ENCODE peak calls at places on chromosome 1, in seven cellular contexts. I, V, Y, K, O, S and B are unnamed samples.

GRCh38 chr1:236686815-236687160 is 489 bp downstream of the ACTN2 start:
- DNase-seq in I (no peak), V (no peak), Y (no peak), K (no peak), O (no peak), S (no peak), B (no peak)

GRCh38 chr1:206131037-206131436 is 13.8 kb upstream of the AVPR1B start:
- DNase-seq in I (no peak), V (no peak), Y (no peak), K (no peak), O (no peak), S (no peak), B (no peak)

GRCh38 chr1:33244143-33244808 is 12.0 kb upstream of the ZNF362 start:
- DNase-seq in I (no peak), V (peak), Y (no peak), K (peak), O (no peak), S (no peak), B (no peak)

GRCh38 chr1:8889925-8890785 is 11.7 kb upstream of the ENO1 start:
- DNase-seq in I (peak), V (no peak), Y (no peak), K (peak), O (peak), S (no peak), B (peak)

GRCh38 chr1:151905070-151905442 is 4.3 kb downstream of the THEM4 start:
- DNase-seq in I (peak), V (no peak), Y (no peak), K (peak), O (no peak), S (no peak), B (no peak)

GRCh38 chr1:202590975-202591411 is 119.3 kb downstream of the SYT2 start:
- DNase-seq in I (no peak), V (no peak), Y (no peak), K (no peak), O (no peak), S (no peak), B (no peak)

GRCh38 chr1:205317311-205317917 is 4.1 kb downstream of the NUAK2 start:
- DNase-seq in I (no peak), V (peak), Y (no peak), K (peak), O (peak), S (no peak), B (no peak)

GRCh38 chr1:234983554-234983911 is 145.1 kb downstream of the TOMM20 start:
- DNase-seq in I (no peak), V (no peak), Y (no peak), K (no peak), O (no peak), S (no peak), B (no peak)

GRCh38 chr1:61253059-61253735 is 170.8 kb downstream of the NFIA start:
- DNase-seq in I (peak), V (peak), Y (no peak), K (peak), O (no peak), S (no peak), B (no peak)

GRCh38 chr1:112866151-112866550 is 89.8 kb downstream of the SLC16A1 start:
- DNase-seq in I (no peak), V (no peak), Y (no peak), K (no peak), O (no peak), S (no peak), B (no peak)

GRCh38 chr1:21254335-21254951 is 35.8 kb downstream of the ECE1 start:
- DNase-seq in I (no peak), V (no peak), Y (no peak), K (peak), O (peak), S (no peak), B (no peak)

GRCh38 chr1:222791006-222791710 is 23.7 kb upstream of the DISP1 start:
- DNase-seq in I (no peak), V (no peak), Y (no peak), K (no peak), O (no peak), S (no peak), B (no peak)

GRCh38 chr1:150528196-150528595 is 12.6 kb downstream of the FALEC start:
- DNase-seq in I (no peak), V (no peak), Y (no peak), K (no peak), O (no peak), S (no peak), B (no peak)

GRCh38 chr1:224795591-224795990 is 133.9 kb upstream of the DNAH14 start:
- DNase-seq in I (no peak), V (no peak), Y (no peak), K (no peak), O (no peak), S (no peak), B (no peak)

GRCh38 chr1:87149166-87150065 is 179.3 kb upstream of the LMO4 start:
- DNase-seq in I (no peak), V (no peak), Y (peak), K (no peak), O (peak), S (no peak), B (no peak)

GRCh38 chr1:52551476-52552235 is 1.2 kb downstream of the TUT4 start:
- DNase-seq in I (no peak), V (peak), Y (no peak), K (no peak), O (no peak), S (no peak), B (no peak)

GRCh38 chr1:165647970-165648369 is 16.9 kb downstream of the MGST3 start:
- DNase-seq in I (no peak), V (no peak), Y (no peak), K (no peak), O (no peak), S (no peak), B (no peak)

GRCh38 chr1:181397841-181398240 is 85.5 kb upstream of the CACNA1E start:
- DNase-seq in I (no peak), V (no peak), Y (no peak), K (no peak), O (no peak), S (peak), B (no peak)

GRCh38 chr1:207848234-207848633 is 62.7 kb downstream of the CD34 start:
- DNase-seq in I (peak), V (peak), Y (no peak), K (peak), O (no peak), S (no peak), B (no peak)

GRCh38 chr1:41380979-41381690 is 19.9 kb downstream of the FOXO6 start:
- DNase-seq in I (peak), V (no peak), Y (no peak), K (no peak), O (peak), S (no peak), B (peak)

GRCh38 chr1:55225228-55225627 is 10.1 kb upstream of the USP24 start:
- DNase-seq in I (no peak), V (no peak), Y (no peak), K (no peak), O (no peak), S (no peak), B (no peak)

GRCh38 chr1:21322681-21323016 is 32.4 kb upstream of the ECE1 start:
- DNase-seq in I (no peak), V (no peak), Y (no peak), K (no peak), O (no peak), S (no peak), B (no peak)

GRCh38 chr1:36831171-36831810 is 203.0 kb downstream of the GRIK3 start:
- DNase-seq in I (no peak), V (no peak), Y (no peak), K (no peak), O (no peak), S (no peak), B (no peak)

GRCh38 chr1:6646499-6647148 is 22.0 kb downstream of the THAP3 start:
- DNase-seq in I (peak), V (peak), Y (no peak), K (peak), O (peak), S (no peak), B (peak)

GRCh38 chr1:98086796-98087195 is 166.0 kb upstream of the DPYD start:
- DNase-seq in I (no peak), V (peak), Y (peak), K (peak), O (no peak), S (no peak), B (peak)

GRCh38 chr1:154353460-154353904 is 28.2 kb downstream of the ATP8B2 start:
- DNase-seq in I (peak), V (peak), Y (no peak), K (peak), O (no peak), S (peak), B (peak)

GRCh38 chr1:104064391-104064790 is 314.7 kb downstream of the AMY1C start:
- DNase-seq in I (no peak), V (no peak), Y (no peak), K (no peak), O (no peak), S (no peak), B (no peak)

GRCh38 chr1:83931658-83932253 is 67.2 kb downstream of the TTLL7 start:
- DNase-seq in I (peak), V (peak), Y (no peak), K (peak), O (peak), S (no peak), B (peak)

GRCh38 chr1:233607252-233608119 is 6.4 kb upstream of the KCNK1 start:
- DNase-seq in I (no peak), V (no peak), Y (no peak), K (peak), O (no peak), S (no peak), B (no peak)

DNA sequence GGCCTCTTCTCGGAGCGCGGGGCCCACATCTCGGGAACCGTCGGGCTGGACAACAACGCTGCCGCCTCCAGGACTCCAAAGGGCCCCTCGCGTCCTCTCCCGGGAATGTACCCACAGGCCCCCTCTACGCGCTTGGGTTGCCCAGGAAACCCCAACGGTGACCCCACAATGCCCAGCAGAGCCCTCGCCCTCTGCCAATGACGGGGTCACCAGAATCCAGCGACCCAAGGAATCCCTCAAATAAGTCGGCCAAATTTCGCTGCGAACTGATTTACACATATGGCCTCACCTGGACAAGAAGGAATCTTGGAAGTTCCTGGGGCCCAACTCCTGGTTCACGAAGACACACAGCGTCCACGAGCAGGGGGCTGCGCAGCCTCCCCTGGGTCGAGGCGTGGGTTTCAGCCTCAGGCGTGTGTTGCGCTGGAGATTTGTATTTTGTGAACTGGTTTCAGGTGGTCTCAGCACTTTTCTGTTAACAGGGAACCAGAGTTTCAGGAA is 78.1 kb downstream of the DESI2 start:
- DNase-seq in I (no peak), V (no peak), Y (no peak), K (no peak), O (no peak), S (no peak), B (no peak)
- TF ChIP-seq JUND in I (no peak), V (no peak), Y (no peak), K (no peak), O (no peak), S (no peak), B (no peak)

DNA sequence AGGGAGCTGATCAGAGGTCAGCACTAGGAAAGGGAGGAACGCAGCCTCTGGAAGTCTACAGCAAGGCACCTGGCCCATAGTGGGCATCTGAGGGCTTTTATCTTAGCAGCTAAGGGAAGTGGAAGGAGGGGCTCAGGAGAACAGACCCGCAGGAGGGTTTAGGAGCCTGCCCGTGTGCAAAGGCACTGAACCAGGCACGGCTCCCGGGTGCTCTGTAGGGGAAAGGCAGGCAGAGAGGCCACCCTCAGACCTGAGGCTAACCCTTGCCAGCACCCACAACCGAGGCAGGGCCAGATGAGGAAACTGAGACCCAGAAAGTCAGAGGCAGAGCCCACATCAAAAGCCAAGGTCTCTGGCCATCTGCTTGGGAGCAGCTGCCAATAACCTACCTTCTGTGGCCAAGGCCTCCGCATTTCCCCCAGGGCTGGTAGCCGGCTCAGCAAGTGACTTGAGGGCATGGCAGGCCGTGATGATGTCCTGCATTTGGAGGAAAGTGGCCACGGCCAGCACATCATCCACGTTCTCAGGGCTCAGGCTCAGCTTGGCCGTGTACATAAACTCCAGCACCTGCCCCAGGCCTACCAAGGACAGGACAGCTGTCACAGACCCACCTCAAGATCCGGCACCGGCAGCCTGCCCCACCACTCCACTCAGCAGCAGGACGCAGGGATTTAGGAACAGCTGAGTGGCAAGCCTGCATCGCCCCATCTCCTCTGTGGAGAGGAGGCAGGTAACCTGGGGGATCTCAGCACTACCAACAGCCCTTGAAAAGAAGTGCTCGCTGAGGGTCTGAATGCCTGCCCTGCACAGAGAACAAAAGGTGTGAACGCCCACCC is 29.1 kb downstream of the ZBTB17 start:
- DNase-seq in I (no peak), V (no peak), Y (no peak), K (no peak), O (no peak), S (no peak), B (no peak)
- TF ChIP-seq JUND in I (no peak), V (no peak), Y (no peak), K (no peak), O (no peak), S (no peak), B (no peak)

DNA sequence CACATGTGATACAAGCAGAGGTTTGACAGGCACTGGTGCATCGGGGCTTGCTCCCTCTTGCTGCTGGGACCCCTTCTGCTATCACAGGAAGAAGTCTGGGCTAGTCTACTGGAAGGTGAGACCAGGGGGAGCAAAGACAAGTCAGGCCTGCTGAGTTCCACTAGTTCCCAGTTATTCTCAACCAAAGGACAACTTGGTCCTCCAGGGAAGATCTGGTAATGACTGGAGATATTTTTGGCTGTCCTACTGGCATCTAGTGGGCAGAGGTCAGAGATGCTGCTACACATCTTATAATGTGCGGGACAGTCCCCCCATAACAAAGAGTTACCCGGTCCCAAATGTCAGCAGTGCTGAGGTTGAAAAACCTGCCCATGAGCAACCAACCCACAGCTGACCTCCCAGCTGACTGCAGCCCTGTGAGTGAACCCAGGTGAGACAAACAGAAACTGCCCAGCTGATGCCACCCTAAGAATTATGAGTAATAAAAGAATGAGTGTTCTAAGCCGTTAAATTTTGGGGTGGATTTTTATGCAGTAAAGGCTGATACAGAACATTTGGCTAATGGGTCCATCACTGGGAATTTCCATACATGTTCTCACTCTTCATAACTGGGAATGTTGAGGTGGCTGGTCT is 71.6 kb downstream of the NENF start:
- DNase-seq in I (no peak), V (no peak), Y (no peak), K (no peak), O (no peak), S (no peak), B (no peak)
- TF ChIP-seq JUND in I (no peak), V (no peak), Y (no peak), K (no peak), O (no peak), S (no peak), B (no peak)

GRCh38 chr1:2783435-2784397 is 17.8 kb downstream of the TTC34 start:
- DNase-seq in I (no peak), V (no peak), Y (no peak), K (no peak), O (no peak), S (no peak), B (no peak)

GRCh38 chr1:2784854-2785630 is 16.5 kb downstream of the TTC34 start:
- DNase-seq in I (no peak), V (no peak), Y (no peak), K (no peak), O (peak), S (no peak), B (no peak)

GRCh38 chr1:2787163-2787911 is 14.2 kb downstream of the TTC34 start:
- DNase-seq in I (no peak), V (no peak), Y (no peak), K (no peak), O (peak), S (no peak), B (no peak)

GRCh38 chr1:2786329-2787162 is 14.9 kb downstream of the TTC34 start:
- DNase-seq in I (peak), V (no peak), Y (no peak), K (peak), O (peak), S (no peak), B (no peak)

DNA sequence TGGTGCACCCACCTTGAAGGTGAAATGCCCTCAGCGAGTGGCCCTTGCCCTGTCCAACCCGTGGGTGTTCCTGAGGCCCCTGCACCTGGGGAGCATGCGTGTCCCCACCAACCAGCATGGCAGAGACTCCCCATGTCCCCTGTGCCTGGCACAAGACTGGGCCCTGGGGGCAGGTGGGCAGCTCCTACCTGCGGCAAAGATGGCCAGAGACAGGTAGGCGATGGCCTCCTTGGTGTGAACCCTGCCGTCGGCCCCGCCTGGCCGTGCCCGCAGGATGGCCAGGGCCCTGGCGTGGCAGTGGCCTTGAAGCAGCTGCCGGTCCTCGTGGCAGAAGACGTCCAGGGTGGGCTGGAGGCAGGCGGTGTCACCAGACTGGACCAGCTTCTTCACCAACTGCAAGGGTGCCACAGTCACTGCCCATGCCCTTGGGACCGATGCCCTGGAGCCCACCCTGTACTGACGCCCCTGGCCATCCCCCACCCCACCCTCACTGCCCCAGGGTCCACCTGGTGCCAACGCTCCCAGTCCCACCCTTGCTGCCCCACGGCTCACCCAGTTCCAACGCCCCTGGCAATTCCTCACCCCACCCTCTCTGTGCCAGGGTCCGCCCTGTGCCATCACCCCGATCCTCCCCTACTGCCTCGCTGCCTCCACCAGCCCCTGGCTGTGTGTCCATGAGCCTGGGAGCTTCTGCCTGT is 15.7 kb downstream of the TTC34 start:
- DNase-seq in I (no peak), V (no peak), Y (no peak), K (no peak), O (peak), S (no peak), B (no peak)
- TF ChIP-seq JUND in I (no peak), V (no peak), Y (no peak), K (no peak), O (no peak), S (no peak), B (no peak)

DNA sequence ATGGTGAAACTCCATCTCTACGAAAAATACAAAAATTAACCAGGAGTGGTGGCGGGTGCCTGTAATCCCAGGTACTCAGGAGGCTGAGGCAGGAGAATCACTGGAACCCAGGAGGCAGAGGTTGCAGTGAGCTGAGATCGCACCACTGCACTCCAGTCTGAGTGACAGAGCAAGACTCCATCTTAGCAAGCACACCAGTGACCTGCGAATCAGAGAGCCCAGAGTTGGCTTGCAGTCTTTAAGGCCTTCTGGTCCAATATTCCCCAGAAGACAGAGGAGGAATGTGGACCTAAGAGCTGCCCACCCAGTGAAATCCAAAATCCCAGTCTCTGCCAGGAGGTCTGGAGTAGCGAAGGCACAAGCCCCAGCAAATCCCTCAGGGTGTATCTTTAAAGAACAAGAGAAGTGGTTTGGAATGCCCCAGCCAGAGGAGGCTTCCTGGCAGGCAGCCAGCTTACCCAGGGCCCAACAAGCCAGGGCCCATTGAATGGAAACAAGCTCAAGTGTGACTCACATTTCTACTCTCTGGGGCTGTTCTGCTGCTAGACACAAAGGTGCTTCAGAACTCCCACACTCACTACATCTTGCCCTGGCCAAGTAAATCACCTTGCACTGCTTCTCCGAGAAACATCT is 23.9 kb downstream of the GPR161 start:
- DNase-seq in I (no peak), V (no peak), Y (no peak), K (no peak), O (no peak), S (peak), B (no peak)
- TF ChIP-seq JUND in I (no peak), V (no peak), Y (no peak), K (no peak), O (no peak), S (no peak), B (no peak)